ENCODE peak calls at places on chromosome 10, in four cellular contexts. R is ureter, T is neural crest cell, E is GM13976. C is an unnamed sample.

GRCh38 chr10:114337510-114338462 is 66.5 kb downstream of the AFAP1L2 start:
- DNase-seq in R (no peak), T (peak), E (peak), C (no peak)

GRCh38 chr10:24299587-24300258 is 90.8 kb downstream of the KIAA1217 start:
- DNase-seq in R (no peak), T (no peak), E (no peak), C (no peak)

GRCh38 chr10:130799532-130799931 is 512.0 kb downstream of the TCERG1L start:
- DNase-seq in R (no peak), T (no peak), E (no peak), C (no peak)

GRCh38 chr10:34759161-34759836 is 55.8 kb downstream of the PARD3 start:
- DNase-seq in R (no peak), T (no peak), E (no peak), C (no peak)

GRCh38 chr10:110279062-110279986 is 25.4 kb downstream of the SMNDC1 start:
- DNase-seq in R (no peak), T (peak), E (peak), C (peak)

GRCh38 chr10:102119417-102120141 is 589 bp downstream of the LDB1 start:
- DNase-seq in R (peak), T (no peak), E (peak), C (peak)

GRCh38 chr10:80684217-80684616 is 146.5 kb downstream of the SH2D4B start:
- DNase-seq in R (no peak), T (no peak), E (peak), C (no peak)

GRCh38 chr10:97843296-97843671 is 6.4 kb upstream of the GOLGA7B start:
- DNase-seq in R (no peak), T (no peak), E (no peak), C (no peak)

GRCh38 chr10:17685227-17685840 is 41.4 kb downstream of the STAM start:
- DNase-seq in R (no peak), T (no peak), E (peak), C (no peak)